ENCODE peak calls at places on chromosomes 4 and X, in eight cellular contexts. T is aorta; R is left lung; V is adipocyte; X is fibroblast of lung; Z is Kasumi-1; F is cardiac muscle cell; E is stimulated activated naive CD4-positive, alpha-beta T cell. U is an unnamed sample.

GRCh38 chrX:135170877-135171519 is at the start of gene CT55:
- DNase-seq in T (no peak), R (peak), V (no peak), X (no peak), Z (no peak), F (no peak), E (no peak), U (no peak)

GRCh38 chr4:39384563-39384962 is 18.4 kb upstream of the RFC1 start:
- DNase-seq in T (no peak), R (no peak), V (no peak), X (no peak), Z (no peak), F (no peak), E (no peak), U (no peak)

GRCh38 chrX:134548257-134548732 is 88.3 kb downstream of the HPRT1 start:
- DNase-seq in T (no peak), R (no peak), V (no peak), X (no peak), Z (peak), F (peak), E (no peak), U (no peak)

GRCh38 chr4:87974856-87975462 is 555 bp upstream of the SPP1 start:
- DNase-seq in T (no peak), R (peak), V (no peak), X (no peak), Z (peak), F (no peak), E (no peak), U (no peak)

GRCh38 chrX:4735299-4735698 is 1021.9 kb upstream of the PRKX start:
- DNase-seq in T (no peak), R (no peak), V (no peak), X (no peak), Z (no peak), F (no peak), E (no peak), U (no peak)

GRCh38 chr4:52983563-52984303 is 121.6 kb downstream of the RASL11B start:
- DNase-seq in T (no peak), R (no peak), V (peak), X (peak), Z (peak), F (peak), E (no peak), U (no peak)

GRCh38 chr4:61817071-61817470 is 616.9 kb downstream of the ADGRL3 start:
- DNase-seq in T (no peak), R (peak), V (no peak), X (no peak), Z (no peak), F (no peak), E (no peak), U (no peak)

GRCh38 chrX:153934473-153935325 is at the start of gene NAA10:
- DNase-seq in T (peak), R (peak), V (peak), X (peak), Z (peak), F (peak), E (peak), U (no peak)

GRCh38 chr4:134691915-134692314 is 490.3 kb upstream of the PABPC4L start:
- DNase-seq in T (no peak), R (no peak), V (peak), X (no peak), Z (no peak), F (no peak), E (no peak), U (no peak)

GRCh38 chrX:2841511-2841910 is 12.8 kb downstream of the GYG2 start:
- DNase-seq in T (no peak), R (no peak), V (no peak), X (no peak), Z (no peak), F (no peak), E (no peak), U (no peak)

GRCh38 chrX:28542791-28543190 is 44.5 kb upstream of the IL1RAPL1 start:
- DNase-seq in T (no peak), R (no peak), V (no peak), X (no peak), Z (no peak), F (no peak), E (no peak), U (no peak)

GRCh38 chr4:73607375-73608026 is 12.7 kb downstream of the RASSF6 start:
- DNase-seq in T (no peak), R (no peak), V (no peak), X (no peak), Z (no peak), F (no peak), E (no peak), U (no peak)

GRCh38 chr4:38615847-38616246 is 48.2 kb upstream of the KLF3 start:
- DNase-seq in T (no peak), R (no peak), V (no peak), X (no peak), Z (no peak), F (peak), E (no peak), U (no peak)